ENCODE peak calls at places on chromosomes 6 and 20, in seven cellular contexts. One of them, this sample, is unnamed.

GRCh38 chr6:83474309-83474708 is 38.0 kb upstream of the PRSS35 start:
- DNase-seq in RPMI8226: no peak
- DNase-seq in AG08395: no peak
- DNase-seq in myocyte: peak
- DNase-seq in IMR-90: peak
- DNase-seq in midbrain: peak
- DNase-seq in central memory CD8-positive, alpha-beta T cell: no peak
- DNase-seq in this sample: no peak

GRCh38 chr20:30168025-30168799 is 1089.3 kb upstream of the DEFB115 start:
- DNase-seq in RPMI8226: no peak
- DNase-seq in AG08395: no peak
- DNase-seq in myocyte: no peak
- DNase-seq in IMR-90: no peak
- DNase-seq in midbrain: no peak
- DNase-seq in central memory CD8-positive, alpha-beta T cell: peak
- DNase-seq in this sample: no peak

GRCh38 chr20:34458631-34459030 is 57.6 kb upstream of the DYNLRB1 start:
- DNase-seq in RPMI8226: no peak
- DNase-seq in AG08395: no peak
- DNase-seq in myocyte: no peak
- DNase-seq in IMR-90: peak
- DNase-seq in midbrain: no peak
- DNase-seq in central memory CD8-positive, alpha-beta T cell: no peak
- DNase-seq in this sample: no peak

GRCh38 chr6:11918021-11918738 is 93.9 kb upstream of the HIVEP1 start:
- DNase-seq in RPMI8226: no peak
- DNase-seq in AG08395: peak
- DNase-seq in myocyte: peak
- DNase-seq in IMR-90: peak
- DNase-seq in midbrain: no peak
- DNase-seq in central memory CD8-positive, alpha-beta T cell: no peak
- DNase-seq in this sample: no peak

GRCh38 chr6:134619789-134620188 is 301.9 kb upstream of the SGK1 start:
- DNase-seq in RPMI8226: no peak
- DNase-seq in AG08395: peak
- DNase-seq in myocyte: peak
- DNase-seq in IMR-90: peak
- DNase-seq in midbrain: no peak
- DNase-seq in central memory CD8-positive, alpha-beta T cell: no peak
- DNase-seq in this sample: no peak

GRCh38 chr6:54847799-54848597 is 1.4 kb downstream of the FAM83B start:
- DNase-seq in RPMI8226: no peak
- DNase-seq in AG08395: no peak
- DNase-seq in myocyte: no peak
- DNase-seq in IMR-90: peak
- DNase-seq in midbrain: no peak
- DNase-seq in central memory CD8-positive, alpha-beta T cell: no peak
- DNase-seq in this sample: no peak

GRCh38 chr20:17679786-17680127 is 2.3 kb downstream of the RRBP1 start:
- DNase-seq in RPMI8226: no peak
- DNase-seq in AG08395: no peak
- DNase-seq in myocyte: no peak
- DNase-seq in IMR-90: no peak
- DNase-seq in midbrain: no peak
- DNase-seq in central memory CD8-positive, alpha-beta T cell: no peak
- DNase-seq in this sample: no peak

GRCh38 chr20:49571553-49571835 is 3.6 kb upstream of the PTGIS start:
- DNase-seq in RPMI8226: no peak
- DNase-seq in AG08395: no peak
- DNase-seq in myocyte: no peak
- DNase-seq in IMR-90: no peak
- DNase-seq in midbrain: no peak
- DNase-seq in central memory CD8-positive, alpha-beta T cell: no peak
- DNase-seq in this sample: no peak

GRCh38 chr6:53011993-53012392 is 16.9 kb upstream of the GSTA4 start:
- DNase-seq in RPMI8226: no peak
- DNase-seq in AG08395: no peak
- DNase-seq in myocyte: no peak
- DNase-seq in IMR-90: peak
- DNase-seq in midbrain: no peak
- DNase-seq in central memory CD8-positive, alpha-beta T cell: no peak
- DNase-seq in this sample: no peak

GRCh38 chr6:46465294-46466165 is 25.7 kb downstream of the RCAN2 start:
- DNase-seq in RPMI8226: no peak
- DNase-seq in AG08395: peak
- DNase-seq in myocyte: no peak
- DNase-seq in IMR-90: peak
- DNase-seq in midbrain: no peak
- DNase-seq in central memory CD8-positive, alpha-beta T cell: no peak
- DNase-seq in this sample: no peak

GRCh38 chr6:4665489-4666417 is 110.5 kb upstream of the CDYL start:
- DNase-seq in RPMI8226: no peak
- DNase-seq in AG08395: peak
- DNase-seq in myocyte: no peak
- DNase-seq in IMR-90: peak
- DNase-seq in midbrain: no peak
- DNase-seq in central memory CD8-positive, alpha-beta T cell: no peak
- DNase-seq in this sample: no peak

GRCh38 chr20:49597825-49598395 is 30.0 kb upstream of the PTGIS start:
- DNase-seq in RPMI8226: no peak
- DNase-seq in AG08395: no peak
- DNase-seq in myocyte: no peak
- DNase-seq in IMR-90: no peak
- DNase-seq in midbrain: no peak
- DNase-seq in central memory CD8-positive, alpha-beta T cell: no peak
- DNase-seq in this sample: no peak

GRCh38 chr6:116371384-116372209 is 850 bp downstream of the DSE start:
- DNase-seq in RPMI8226: peak
- DNase-seq in AG08395: peak
- DNase-seq in myocyte: peak
- DNase-seq in IMR-90: peak
- DNase-seq in midbrain: peak
- DNase-seq in central memory CD8-positive, alpha-beta T cell: no peak
- DNase-seq in this sample: peak

GRCh38 chr6:106882601-106883518 is 91.7 kb downstream of the CD24 start:
- DNase-seq in RPMI8226: no peak
- DNase-seq in AG08395: no peak
- DNase-seq in myocyte: no peak
- DNase-seq in IMR-90: no peak
- DNase-seq in midbrain: no peak
- DNase-seq in central memory CD8-positive, alpha-beta T cell: no peak
- DNase-seq in this sample: no peak

GRCh38 chr6:7546832-7547714 is 5.6 kb downstream of the DSP start:
- DNase-seq in RPMI8226: no peak
- DNase-seq in AG08395: no peak
- DNase-seq in myocyte: no peak
- DNase-seq in IMR-90: no peak
- DNase-seq in midbrain: no peak
- DNase-seq in central memory CD8-positive, alpha-beta T cell: no peak
- DNase-seq in this sample: no peak

GRCh38 chr6:148002067-148002466 is 340.6 kb upstream of the SASH1 start:
- DNase-seq in RPMI8226: no peak
- DNase-seq in AG08395: no peak
- DNase-seq in myocyte: no peak
- DNase-seq in IMR-90: no peak
- DNase-seq in midbrain: no peak
- DNase-seq in central memory CD8-positive, alpha-beta T cell: no peak
- DNase-seq in this sample: no peak

GRCh38 chr6:152897807-152898399 is 84.9 kb downstream of the FBXO5 start:
- DNase-seq in RPMI8226: peak
- DNase-seq in AG08395: peak
- DNase-seq in myocyte: peak
- DNase-seq in IMR-90: peak
- DNase-seq in midbrain: peak
- DNase-seq in central memory CD8-positive, alpha-beta T cell: peak
- DNase-seq in this sample: peak

GRCh38 chr6:146909376-146909775 is 294.8 kb upstream of the STXBP5 start:
- DNase-seq in RPMI8226: no peak
- DNase-seq in AG08395: no peak
- DNase-seq in myocyte: no peak
- DNase-seq in IMR-90: no peak
- DNase-seq in midbrain: no peak
- DNase-seq in central memory CD8-positive, alpha-beta T cell: no peak
- DNase-seq in this sample: no peak

GRCh38 chr6:121309768-121310473 is 24.4 kb downstream of the TBC1D32 start:
- DNase-seq in RPMI8226: no peak
- DNase-seq in AG08395: peak
- DNase-seq in myocyte: peak
- DNase-seq in IMR-90: peak
- DNase-seq in midbrain: no peak
- DNase-seq in central memory CD8-positive, alpha-beta T cell: no peak
- DNase-seq in this sample: no peak

GRCh38 chr6:53727748-53728147 is 62.2 kb upstream of the KLHL31 start:
- DNase-seq in RPMI8226: no peak
- DNase-seq in AG08395: peak
- DNase-seq in myocyte: no peak
- DNase-seq in IMR-90: peak
- DNase-seq in midbrain: no peak
- DNase-seq in central memory CD8-positive, alpha-beta T cell: no peak
- DNase-seq in this sample: no peak

GRCh38 chr6:110853754-110854477 is 20.7 kb upstream of the AMD1 start:
- DNase-seq in RPMI8226: no peak
- DNase-seq in AG08395: no peak
- DNase-seq in myocyte: no peak
- DNase-seq in IMR-90: no peak
- DNase-seq in midbrain: no peak
- DNase-seq in central memory CD8-positive, alpha-beta T cell: no peak
- DNase-seq in this sample: no peak

GRCh38 chr20:51153867-51154707 is 131.2 kb upstream of the KCNG1 start:
- DNase-seq in RPMI8226: no peak
- DNase-seq in AG08395: no peak
- DNase-seq in myocyte: no peak
- DNase-seq in IMR-90: no peak
- DNase-seq in midbrain: no peak
- DNase-seq in central memory CD8-positive, alpha-beta T cell: no peak
- DNase-seq in this sample: no peak

GRCh38 chr20:63659370-63659769 is 1.3 kb downstream of the RTEL1 start:
- DNase-seq in RPMI8226: no peak
- DNase-seq in AG08395: no peak
- DNase-seq in myocyte: no peak
- DNase-seq in IMR-90: no peak
- DNase-seq in midbrain: no peak
- DNase-seq in central memory CD8-positive, alpha-beta T cell: no peak
- DNase-seq in this sample: no peak

GRCh38 chr6:44263357-44264100 is 1.8 kb downstream of the NFKBIE start:
- DNase-seq in RPMI8226: peak
- DNase-seq in AG08395: no peak
- DNase-seq in myocyte: no peak
- DNase-seq in IMR-90: peak
- DNase-seq in midbrain: no peak
- DNase-seq in central memory CD8-positive, alpha-beta T cell: no peak
- DNase-seq in this sample: peak